ENCODE peak calls at places on chromosome 16, in six cellular contexts. F is H1, O is GM12878, E is HepG2, Y is HCT116, W is K562. T is an unnamed sample.

GRCh38 chr16:3909791-3910583 is 29.5 kb upstream of the CREBBP start:
- DNase-seq in O (no peak), Y (no peak), W (no peak), F (no peak), E (no peak), T (no peak)

GRCh38 chr16:68756250-68757051 is 19.4 kb downstream of the CDH1 start:
- DNase-seq in O (peak; percentile 94), E (no peak), F (no peak), W (no peak), Y (peak; percentile 98), T (no peak)

GRCh38 chr16:77290451-77291110 is 91.4 kb downstream of the SYCE1L start:
- DNase-seq in F (no peak), W (no peak), E (no peak), Y (no peak), O (no peak), T (no peak)

GRCh38 chr16:80932725-80933124 is 74.0 kb downstream of the CMC2 start:
- DNase-seq in E (no peak), W (no peak), O (no peak), F (no peak), Y (no peak), T (no peak)

GRCh38 chr16:89155851-89156739 is 15.5 kb upstream of the CDH15 start:
- DNase-seq in E (no peak), W (no peak), F (no peak), Y (no peak), O (no peak), T (no peak)

GRCh38 chr16:75481475-75481874 is 13.8 kb downstream of the CHST6 start:
- DNase-seq in O (no peak), W (peak; percentile 41), E (peak; percentile 44), F (no peak), Y (no peak), T (no peak)

GRCh38 chr16:117381-118365 is 20.8 kb downstream of the NPRL3 start:
- DNase-seq in O (no peak), E (peak; percentile 48), Y (peak; percentile 23), W (peak; percentile 46), F (peak; percentile 94), T (peak; percentile 56)

GRCh38 chr16:89922477-89922883 is 662 bp upstream of the TUBB3 start:
- DNase-seq in O (no peak), Y (peak; percentile 82), F (peak; percentile 70), W (peak; percentile 80), E (peak; percentile 88), T (no peak)

GRCh38 chr16:22630242-22630641 is 119.6 kb downstream of the NPIPB5 start:
- DNase-seq in E (no peak), O (no peak), F (no peak), W (no peak), Y (no peak), T (no peak)

GRCh38 chr16:12639044-12639443 is 164.6 kb downstream of the CPPED1 start:
- DNase-seq in O (no peak), W (peak; percentile 62), E (peak; percentile 52), Y (no peak), F (no peak), T (no peak)

GRCh38 chr16:14409563-14409962 is 220.5 kb downstream of the PARN start:
- DNase-seq in F (no peak), Y (no peak), O (no peak), W (no peak), E (peak; percentile 72), T (no peak)

GRCh38 chr16:52825882-52826281 is 226.8 kb downstream of the CHD9NB start:
- DNase-seq in E (no peak), F (no peak), W (no peak), O (no peak), Y (no peak), T (no peak)

GRCh38 chr16:57999971-58000705 is at the start of gene ZNF319:
- DNase-seq in W (peak; percentile 57), F (peak; percentile 65), E (no peak), Y (no peak), O (no peak), T (no peak)

GRCh38 chr16:2776500-2777139 is 460 bp downstream of the ELOB start:
- DNase-seq in F (no peak), W (no peak), O (no peak), Y (no peak), E (no peak), T (no peak)

GRCh38 chr16:80540516-80541305 is at the start of gene DYNLRB2:
- DNase-seq in F (peak; percentile 92), E (peak; percentile 83), O (peak; percentile 71), Y (no peak), W (peak; percentile 84), T (peak; percentile 91)

GRCh38 chr16:27639588-27640276 is 89.8 kb downstream of the KATNIP start:
- DNase-seq in E (peak; percentile 58), W (peak; percentile 70), Y (peak; percentile 21), F (peak; percentile 55), O (peak; percentile 2), T (peak; percentile 57)

GRCh38 chr16:80580109-80580832 is 39.5 kb downstream of the DYNLRB2 start:
- DNase-seq in O (peak; percentile 89), F (no peak), E (no peak), Y (no peak), W (no peak), T (no peak)

GRCh38 chr16:64654137-64654652 is 467.7 kb downstream of the CDH11 start:
- DNase-seq in W (no peak), O (no peak), F (no peak), E (no peak), Y (no peak), T (no peak)

GRCh38 chr16:70660672-70661350 is 14.5 kb downstream of the IL34 start:
- DNase-seq in Y (no peak), E (no peak), W (no peak), O (no peak), F (no peak), T (no peak)

GRCh38 chr16:50204426-50205108 is 51.5 kb downstream of the TENT4B start:
- DNase-seq in O (no peak), W (no peak), Y (no peak), F (no peak), E (no peak), T (no peak)

GRCh38 chr16:50203681-50204080 is 50.6 kb downstream of the TENT4B start:
- DNase-seq in W (no peak), O (no peak), F (no peak), Y (no peak), E (no peak), T (no peak)

GRCh38 chr16:50202926-50203624 is 50.0 kb downstream of the TENT4B start:
- DNase-seq in W (no peak), F (no peak), Y (peak; percentile 62), O (no peak), E (peak; percentile 92), T (no peak)

GRCh38 chr16:50198802-50199410 is 45.8 kb downstream of the TENT4B start:
- DNase-seq in Y (no peak), W (no peak), E (peak; percentile 60), F (no peak), O (no peak), T (no peak)

DNA sequence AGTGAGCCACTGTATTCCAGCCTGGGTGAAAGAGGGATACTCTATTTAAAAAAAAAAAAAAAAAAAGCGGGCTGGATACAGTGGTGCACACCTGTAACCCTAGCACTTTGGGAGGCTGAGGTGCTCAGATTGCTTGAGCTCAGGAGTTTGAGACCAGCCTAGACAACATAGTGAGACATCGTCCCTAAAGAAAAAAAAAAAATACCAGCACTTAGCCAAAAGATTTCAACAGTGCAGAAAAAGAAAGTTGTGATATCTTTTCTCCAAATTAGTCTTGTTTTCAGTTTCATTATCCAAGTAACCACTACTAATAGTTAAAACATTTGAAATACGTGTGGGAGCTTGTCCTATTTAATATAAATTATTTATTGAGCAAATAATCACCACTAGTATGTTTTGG is 48.7 kb downstream of the TENT4B start:
- DNase-seq in E (no peak), F (no peak), W (no peak), O (no peak), Y (no peak), T (no peak)
- TF ChIP-seq ZNF274 in E (no peak), F (no peak), W (no peak), O (no peak), Y (no peak), T (no peak)

DNA sequence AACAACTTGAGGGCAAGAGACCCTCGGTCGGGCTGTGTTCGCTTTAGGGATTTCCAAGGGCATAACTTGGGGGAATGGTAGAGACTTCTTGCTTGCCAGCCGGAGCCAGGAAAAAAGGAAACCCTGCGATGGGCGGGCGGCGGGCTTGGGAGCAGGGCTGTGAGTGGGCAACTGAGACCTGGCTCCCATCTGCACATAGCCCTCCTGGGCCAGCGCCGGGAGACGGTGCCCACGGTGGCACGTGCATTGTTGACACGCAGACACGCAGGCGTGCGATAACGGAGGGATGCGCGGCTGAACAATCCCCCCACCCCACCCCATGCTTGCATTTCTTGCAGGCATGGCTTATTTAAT is 17.0 kb upstream of the ZFHX3 start:
- DNase-seq in W (no peak), O (no peak), E (no peak), Y (no peak), F (no peak), T (no peak)
- H3K9ac ChIP-seq in W (no peak overlapping the region), O (no peak overlapping the region), E (no peak overlapping the region), Y (no peak overlapping the region), F (no peak overlapping the region), T (no peak overlapping the region)

GRCh38 chr16:9098377-9099090 is 7.1 kb downstream of the HAPSTR1 start:
- DNase-seq in O (no peak), W (no peak), F (no peak), Y (no peak), E (no peak), T (no peak)
- H3K4me1 ChIP-seq in O (peaks cover 18% of the 10 kb centered on the region), W (peaks cover 9% of the 10 kb centered on the region), F (no peaks in the 10 kb centered on the region), Y (peaks cover 15% of the 10 kb centered on the region), E (peaks cover 72% of the 10 kb centered on the region), T (peaks cover 2% of the 10 kb centered on the region)

GRCh38 chr16:30183961-30184429 is 593 bp downstream of the CORO1A start:
- DNase-seq in F (no peak), E (no peak), Y (no peak), O (peak; percentile 71), W (peak; percentile 10), T (no peak)

GRCh38 chr16:30183236-30183960 is at the start of gene CORO1A:
- DNase-seq in Y (no peak), F (peak; percentile 91), W (peak; percentile 82), E (peak; percentile 51), O (peak; percentile 32), T (peak; percentile 63)

GRCh38 chr16:30185141-30185682 is 1.8 kb downstream of the CORO1A start:
- DNase-seq in F (peak; percentile 44), O (no peak), E (no peak), W (peak; percentile 9), Y (no peak), T (no peak)

GRCh38 chr16:30185683-30186421 is 2.5 kb downstream of the CORO1A start:
- DNase-seq in O (peak; percentile 79), F (peak; percentile 51), Y (no peak), E (no peak), W (peak; percentile 16), T (no peak)

DNA sequence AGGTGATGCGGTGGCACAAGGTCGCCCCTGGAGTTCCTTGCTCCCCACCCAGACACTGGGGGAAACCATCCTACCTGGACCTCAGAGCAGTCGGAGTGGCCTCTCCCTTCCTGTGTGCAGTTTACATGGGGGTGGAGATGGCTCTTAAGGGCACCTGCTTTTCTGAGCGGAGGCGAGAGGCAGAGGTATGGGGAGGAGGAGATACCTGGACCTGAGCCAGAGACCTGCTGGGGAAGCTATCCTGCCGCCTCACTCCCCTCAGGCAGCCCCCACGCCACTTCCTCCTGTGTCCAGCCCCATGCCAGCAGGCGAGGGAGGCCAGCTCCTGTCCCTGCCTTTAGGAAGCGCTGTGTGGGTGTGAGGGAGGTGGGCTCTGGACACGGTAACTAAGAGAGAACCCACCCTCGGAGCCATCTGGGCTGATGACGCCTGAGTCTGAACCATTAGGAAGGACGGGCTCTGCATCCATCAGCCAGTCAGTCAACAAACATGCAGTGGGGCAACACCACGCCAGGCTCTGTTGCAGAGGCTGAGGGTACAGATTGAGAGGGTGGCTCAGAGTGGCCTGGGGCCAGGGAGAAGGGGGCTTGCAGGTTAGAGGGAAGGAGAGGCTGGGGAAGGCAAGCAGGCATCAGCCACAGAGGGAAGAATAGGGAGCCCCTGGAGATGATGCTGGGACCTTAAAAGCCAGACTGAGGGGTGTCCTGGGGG is 1.2 kb downstream of the CORO1A start:
- DNase-seq in F (peak; percentile 46), Y (no peak), O (peak; percentile 28), E (no peak), W (peak; percentile 17), T (no peak)
- TF ChIP-seq ZNF274 in F (no peak), Y (no peak), O (no peak), E (no peak), W (no peak), T (no peak)

T was measured in NT2/D1.